ENCODE peak calls at places on chromosomes 6 and 20, in six cellular contexts. Q, S, O, A, N and L are unnamed samples.

GRCh38 chr6:36149436-36149835 is 19.1 kb downstream of the MAPK13 start:
- DNase-seq in A (no peak), O (no peak), S (no peak), N (no peak), Q (no peak), L (no peak)

GRCh38 chr6:33428219-33428890 is 8.5 kb downstream of the SYNGAP1 start:
- DNase-seq in A (peak), Q (no peak), N (no peak), S (peak), O (peak), L (no peak)

GRCh38 chr6:142913511-142914047 is 31.4 kb downstream of the HIVEP2 start:
- DNase-seq in O (peak), S (no peak), N (peak), A (no peak), Q (no peak), L (no peak)

GRCh38 chr20:22974354-22974753 is 60.8 kb upstream of the SSTR4 start:
- DNase-seq in A (no peak), N (no peak), S (peak), O (no peak), Q (no peak), L (no peak)

GRCh38 chr6:45026003-45026516 is 302.1 kb upstream of the RUNX2 start:
- DNase-seq in S (peak), N (no peak), Q (no peak), O (no peak), A (no peak), L (no peak)

GRCh38 chr20:59802018-59802417 is 131.4 kb downstream of the SYCP2 start:
- DNase-seq in S (no peak), N (no peak), A (no peak), Q (no peak), O (no peak), L (no peak)

GRCh38 chr6:82461536-82461935 is 97.9 kb downstream of the TPBG start:
- DNase-seq in O (no peak), N (no peak), Q (no peak), A (no peak), S (no peak), L (no peak)

GRCh38 chr6:34792605-34793500 is 970 bp downstream of the BLTP3A start:
- DNase-seq in A (peak), Q (no peak), O (peak), N (peak), S (peak), L (peak)

GRCh38 chr20:2867081-2867860 is 6.0 kb upstream of the PTPRA start:
- DNase-seq in O (no peak), Q (no peak), S (no peak), A (no peak), N (no peak), L (no peak)

GRCh38 chr20:31923388-31924271 is 28.2 kb downstream of the PDRG1 start:
- DNase-seq in S (no peak), Q (no peak), A (no peak), O (no peak), N (no peak), L (no peak)

GRCh38 chr20:45358282-45359068 is 4.5 kb upstream of the SYS1 start:
- DNase-seq in O (no peak), S (peak), Q (no peak), N (peak), A (peak), L (peak)